ENCODE peak calls at places on chromosomes 2 and 18, in ten cellular contexts. T is activated T-cell treated with anti-CD3 and anti-CD28 coated beads, Interleukin-2, amount 50 U/mL, for 4 hours; O is nephron progenitor cell; W is substantia nigra; Z is Daoy; N is NCI-H345; Q is AG04450; D is AG08395; J is hepatocyte; A is NCI-H524. B is an unnamed sample.

GRCh38 chr2:137168564-137168963 is 403.2 kb downstream of the THSD7B start:
- DNase-seq in O (no peak), W (no peak), Z (no peak), D (no peak), J (no peak), T (no peak), Q (no peak), N (no peak), A (no peak), B (no peak)

GRCh38 chr18:35582899-35583558 is 1.5 kb downstream of the GALNT1 start:
- DNase-seq in Q (no peak), J (peak; percentile 44), T (no peak), O (peak; percentile 11), N (peak; percentile 84), A (peak; percentile 58), Z (peak; percentile 20), D (no peak), W (no peak), B (no peak)

GRCh38 chr2:131520526-131520925 is 7.2 kb upstream of the CCDC74A start:
- DNase-seq in J (no peak), W (peak; percentile 34), N (no peak), O (no peak), T (no peak), Z (no peak), Q (no peak), A (no peak), D (no peak), B (no peak)

GRCh38 chr2:96408631-96409542 is 73.3 kb downstream of the NCAPH start:
- DNase-seq in W (peak; percentile 83), A (no peak), N (no peak), J (no peak), Z (peak; percentile 79), O (no peak), Q (no peak), D (no peak), T (no peak), B (peak; percentile 36)

GRCh38 chr2:72092099-72092498 is 55.6 kb downstream of the CYP26B1 start:
- DNase-seq in Q (no peak), D (no peak), J (no peak), A (no peak), T (no peak), N (no peak), O (no peak), Z (no peak), W (no peak), B (no peak)

GRCh38 chr2:105789745-105790466 is 45.2 kb downstream of the NCK2 start:
- DNase-seq in A (no peak), Q (peak; percentile 8), D (peak; percentile 93), O (no peak), W (peak; percentile 35), N (no peak), Z (peak; percentile 64), T (peak; percentile 55), J (no peak), B (peak; percentile 82)

GRCh38 chr18:23970161-23971153 is 44.1 kb upstream of the TTC39C start:
- DNase-seq in W (no peak), A (peak; percentile 78), T (peak; percentile 53), J (no peak), N (no peak), Q (no peak), D (no peak), Z (no peak), O (no peak), B (no peak)

GRCh38 chr18:3457261-3457724 is 7.3 kb downstream of the TGIF1 start:
- DNase-seq in D (no peak), N (no peak), A (no peak), W (no peak), Q (no peak), O (no peak), T (no peak), J (no peak), Z (no peak), B (no peak)

GRCh38 chr2:129764376-129765325 is 214.8 kb upstream of the RAB6C start:
- DNase-seq in Z (no peak), W (no peak), A (no peak), N (no peak), Q (no peak), T (no peak), J (no peak), D (no peak), O (no peak), B (no peak)

GRCh38 chr2:100425107-100425506 is 7.6 kb upstream of the CHST10 start:
- DNase-seq in J (no peak), D (no peak), O (no peak), Q (no peak), A (no peak), W (no peak), T (no peak), N (no peak), Z (no peak), B (no peak)

GRCh38 chr2:180124273-180124881 is 117.3 kb upstream of the CWC22 start:
- DNase-seq in W (no peak), D (peak; percentile 57), J (peak; percentile 62), Z (peak; percentile 29), Q (peak; percentile 27), O (peak; percentile 4), N (peak; percentile 71), A (peak; percentile 70), T (no peak), B (peak; percentile 60)

GRCh38 chr18:7512326-7512725 is 54.8 kb upstream of the PTPRM start:
- DNase-seq in Z (no peak), Q (no peak), D (peak; percentile 15), A (no peak), T (no peak), J (peak; percentile 16), W (no peak), O (no peak), N (no peak), B (no peak)

GRCh38 chr18:77074431-77074830 is 58.2 kb downstream of the MBP start:
- DNase-seq in J (no peak), W (no peak), A (no peak), D (no peak), T (no peak), N (no peak), O (no peak), Q (no peak), Z (no peak), B (no peak)

GRCh38 chr2:84808279-84808678 is 72.6 kb downstream of the TRABD2A start:
- DNase-seq in Z (no peak), W (no peak), N (no peak), Q (no peak), T (no peak), J (no peak), D (no peak), O (no peak), A (no peak), B (no peak)

GRCh38 chr2:134917958-134918517 is 584 bp upstream of the CCNT2 start:
- DNase-seq in N (peak; percentile 98), W (peak; percentile 96), J (no peak), T (peak; percentile 78), Z (no peak), O (no peak), A (peak; percentile 94), D (no peak), Q (no peak), B (no peak)

GRCh38 chr2:176325732-176326131 is 56.5 kb downstream of the MTX2 start:
- DNase-seq in Z (no peak), T (no peak), Q (no peak), D (no peak), W (no peak), A (no peak), J (no peak), O (peak; percentile 13), N (peak; percentile 45), B (no peak)

GRCh38 chr2:33425660-33426059 is 50.8 kb upstream of the RASGRP3 start:
- DNase-seq in D (peak; percentile 36), W (no peak), Z (peak; percentile 64), J (no peak), O (no peak), A (no peak), Q (no peak), N (no peak), T (no peak), B (peak; percentile 98)

GRCh38 chr2:18487266-18487665 is 73.2 kb downstream of the RDH14 start:
- DNase-seq in Q (no peak), D (no peak), T (no peak), J (no peak), A (no peak), W (no peak), N (no peak), O (no peak), Z (no peak), B (no peak)

GRCh38 chr2:177335917-177336450 is 56.6 kb upstream of the AGPS start:
- DNase-seq in Z (no peak), T (no peak), O (no peak), W (no peak), A (no peak), J (no peak), N (no peak), Q (no peak), D (no peak), B (no peak)

GRCh38 chr2:28391564-28392296 is 928 bp upstream of the FOSL2 start:
- DNase-seq in W (peak; percentile 27), N (peak; percentile 89), Q (peak; percentile 67), T (peak; percentile 57), O (peak; percentile 53), Z (peak; percentile 89), A (peak; percentile 85), J (peak; percentile 94), D (peak; percentile 76), B (peak; percentile 83)

GRCh38 chr2:235506291-235506996 is 12.6 kb downstream of the AGAP1 start:
- DNase-seq in A (peak; percentile 70), T (no peak), Q (no peak), W (no peak), D (no peak), Z (no peak), N (peak; percentile 95), J (no peak), O (no peak), B (no peak)

GRCh38 chr18:50428531-50429206 is 53.8 kb downstream of the SKA1 start:
- DNase-seq in A (no peak), Q (no peak), Z (no peak), O (no peak), N (no peak), J (no peak), W (no peak), T (no peak), D (no peak), B (no peak)

GRCh38 chr2:113283704-113284284 is 5.1 kb upstream of the PAX8 start:
- DNase-seq in A (no peak), N (no peak), J (peak; percentile 67), T (no peak), Q (peak; percentile 82), W (peak; percentile 18), Z (peak; percentile 98), D (peak; percentile 85), O (no peak), B (peak; percentile 99)

GRCh38 chr2:182868423-182868822 is 2.0 kb upstream of the FRZB start:
- DNase-seq in T (no peak), W (no peak), O (no peak), D (no peak), Z (no peak), A (peak; percentile 36), Q (no peak), J (no peak), N (no peak), B (no peak)

GRCh38 chr2:235665656-235666239 is 171.9 kb downstream of the AGAP1 start:
- DNase-seq in N (no peak), T (no peak), W (peak; percentile 39), A (peak; percentile 72), J (no peak), Z (no peak), O (peak; percentile 46), Q (no peak), D (no peak), B (peak; percentile 67)